ENCODE peak calls at places on chromosome 9, in eight cellular contexts. One of them, this sample, is unnamed.

GRCh38 chr9:116153765-116154333 is at the start of gene PAPPA:
- DNase-seq in HTR-8/SVneo: no peak
- DNase-seq in GM18507: no peak
- DNase-seq in T-cell: no peak
- DNase-seq in IMR-90: no peak
- DNase-seq in left ventricle myocardium inferior: peak
- DNase-seq in CD8-positive, alpha-beta memory T cell: no peak
- DNase-seq in activated CD8-positive, alpha-beta T cell treated with anti-CD3 and anti-CD28 coated beads for 36 hours: no peak
- DNase-seq in this sample: no peak

GRCh38 chr9:34547960-34548603 is 25.3 kb upstream of the ENHO start:
- DNase-seq in left ventricle myocardium inferior: peak
- DNase-seq in HTR-8/SVneo: peak
- DNase-seq in T-cell: no peak
- DNase-seq in GM18507: no peak
- DNase-seq in IMR-90: peak
- DNase-seq in activated CD8-positive, alpha-beta T cell treated with anti-CD3 and anti-CD28 coated beads for 36 hours: peak
- DNase-seq in CD8-positive, alpha-beta memory T cell: no peak
- DNase-seq in this sample: no peak

GRCh38 chr9:34519321-34520020 is 3.3 kb downstream of the ENHO start:
- DNase-seq in GM18507: no peak
- DNase-seq in left ventricle myocardium inferior: no peak
- DNase-seq in IMR-90: no peak
- DNase-seq in T-cell: no peak
- DNase-seq in activated CD8-positive, alpha-beta T cell treated with anti-CD3 and anti-CD28 coated beads for 36 hours: no peak
- DNase-seq in HTR-8/SVneo: no peak
- DNase-seq in CD8-positive, alpha-beta memory T cell: no peak
- DNase-seq in this sample: no peak

GRCh38 chr9:272251-273213 is 57.9 kb downstream of the DOCK8 start:
- DNase-seq in activated CD8-positive, alpha-beta T cell treated with anti-CD3 and anti-CD28 coated beads for 36 hours: peak
- DNase-seq in left ventricle myocardium inferior: no peak
- DNase-seq in HTR-8/SVneo: no peak
- DNase-seq in IMR-90: no peak
- DNase-seq in T-cell: peak
- DNase-seq in CD8-positive, alpha-beta memory T cell: peak
- DNase-seq in GM18507: peak
- DNase-seq in this sample: peak

GRCh38 chr9:22446589-22446949 is at the start of gene DMRTA1:
- DNase-seq in left ventricle myocardium inferior: peak
- DNase-seq in GM18507: no peak
- DNase-seq in HTR-8/SVneo: peak
- DNase-seq in activated CD8-positive, alpha-beta T cell treated with anti-CD3 and anti-CD28 coated beads for 36 hours: peak
- DNase-seq in CD8-positive, alpha-beta memory T cell: no peak
- DNase-seq in T-cell: no peak
- DNase-seq in IMR-90: peak
- DNase-seq in this sample: no peak

GRCh38 chr9:38301376-38302106 is 91.0 kb upstream of the ALDH1B1 start:
- DNase-seq in IMR-90: no peak
- DNase-seq in GM18507: no peak
- DNase-seq in CD8-positive, alpha-beta memory T cell: no peak
- DNase-seq in HTR-8/SVneo: no peak
- DNase-seq in T-cell: no peak
- DNase-seq in left ventricle myocardium inferior: no peak
- DNase-seq in activated CD8-positive, alpha-beta T cell treated with anti-CD3 and anti-CD28 coated beads for 36 hours: no peak
- DNase-seq in this sample: no peak

GRCh38 chr9:131562032-131562959 is 17.0 kb downstream of the PRRT1B start:
- DNase-seq in IMR-90: peak
- DNase-seq in CD8-positive, alpha-beta memory T cell: no peak
- DNase-seq in HTR-8/SVneo: peak
- DNase-seq in activated CD8-positive, alpha-beta T cell treated with anti-CD3 and anti-CD28 coated beads for 36 hours: no peak
- DNase-seq in T-cell: no peak
- DNase-seq in GM18507: no peak
- DNase-seq in left ventricle myocardium inferior: no peak
- DNase-seq in this sample: no peak

GRCh38 chr9:134494273-134494815 is 147.3 kb upstream of the COL5A1 start:
- DNase-seq in T-cell: no peak
- DNase-seq in CD8-positive, alpha-beta memory T cell: no peak
- DNase-seq in IMR-90: no peak
- DNase-seq in left ventricle myocardium inferior: no peak
- DNase-seq in activated CD8-positive, alpha-beta T cell treated with anti-CD3 and anti-CD28 coated beads for 36 hours: no peak
- DNase-seq in HTR-8/SVneo: no peak
- DNase-seq in GM18507: no peak
- DNase-seq in this sample: no peak

GRCh38 chr9:136566899-136567298 is 21.1 kb upstream of the NOTCH1 start:
- DNase-seq in HTR-8/SVneo: no peak
- DNase-seq in T-cell: no peak
- DNase-seq in left ventricle myocardium inferior: peak
- DNase-seq in GM18507: no peak
- DNase-seq in CD8-positive, alpha-beta memory T cell: no peak
- DNase-seq in IMR-90: no peak
- DNase-seq in activated CD8-positive, alpha-beta T cell treated with anti-CD3 and anti-CD28 coated beads for 36 hours: no peak
- DNase-seq in this sample: no peak

GRCh38 chr9:127921592-127922120 is 4.8 kb upstream of the ST6GALNAC4 start:
- DNase-seq in GM18507: peak
- DNase-seq in activated CD8-positive, alpha-beta T cell treated with anti-CD3 and anti-CD28 coated beads for 36 hours: peak
- DNase-seq in HTR-8/SVneo: peak
- DNase-seq in T-cell: peak
- DNase-seq in CD8-positive, alpha-beta memory T cell: peak
- DNase-seq in left ventricle myocardium inferior: peak
- DNase-seq in IMR-90: no peak
- DNase-seq in this sample: peak

GRCh38 chr9:98442114-98442513 is 186.7 kb upstream of the TBC1D2 start:
- DNase-seq in activated CD8-positive, alpha-beta T cell treated with anti-CD3 and anti-CD28 coated beads for 36 hours: no peak
- DNase-seq in HTR-8/SVneo: no peak
- DNase-seq in IMR-90: no peak
- DNase-seq in GM18507: no peak
- DNase-seq in left ventricle myocardium inferior: no peak
- DNase-seq in T-cell: no peak
- DNase-seq in CD8-positive, alpha-beta memory T cell: no peak
- DNase-seq in this sample: no peak

GRCh38 chr9:93119953-93120845 is 13.9 kb downstream of the NINJ1 start:
- DNase-seq in IMR-90: peak
- DNase-seq in left ventricle myocardium inferior: peak
- DNase-seq in GM18507: peak
- DNase-seq in CD8-positive, alpha-beta memory T cell: peak
- DNase-seq in T-cell: peak
- DNase-seq in activated CD8-positive, alpha-beta T cell treated with anti-CD3 and anti-CD28 coated beads for 36 hours: peak
- DNase-seq in HTR-8/SVneo: peak
- DNase-seq in this sample: peak

GRCh38 chr9:14616188-14616982 is 76.8 kb downstream of the ZDHHC21 start:
- DNase-seq in HTR-8/SVneo: peak
- DNase-seq in CD8-positive, alpha-beta memory T cell: peak
- DNase-seq in GM18507: no peak
- DNase-seq in T-cell: no peak
- DNase-seq in IMR-90: peak
- DNase-seq in activated CD8-positive, alpha-beta T cell treated with anti-CD3 and anti-CD28 coated beads for 36 hours: no peak
- DNase-seq in left ventricle myocardium inferior: no peak
- DNase-seq in this sample: no peak

GRCh38 chr9:2066312-2067273 is 51.4 kb downstream of the SMARCA2 start:
- DNase-seq in GM18507: no peak
- DNase-seq in T-cell: peak
- DNase-seq in left ventricle myocardium inferior: no peak
- DNase-seq in HTR-8/SVneo: no peak
- DNase-seq in CD8-positive, alpha-beta memory T cell: peak
- DNase-seq in activated CD8-positive, alpha-beta T cell treated with anti-CD3 and anti-CD28 coated beads for 36 hours: no peak
- DNase-seq in IMR-90: peak
- DNase-seq in this sample: no peak

GRCh38 chr9:68711281-68711680 is 6.2 kb downstream of the PIP5K1B start:
- DNase-seq in IMR-90: no peak
- DNase-seq in HTR-8/SVneo: no peak
- DNase-seq in GM18507: no peak
- DNase-seq in T-cell: no peak
- DNase-seq in activated CD8-positive, alpha-beta T cell treated with anti-CD3 and anti-CD28 coated beads for 36 hours: no peak
- DNase-seq in left ventricle myocardium inferior: no peak
- DNase-seq in CD8-positive, alpha-beta memory T cell: no peak
- DNase-seq in this sample: no peak

GRCh38 chr9:108057421-108058136 is 568.0 kb upstream of the KLF4 start:
- DNase-seq in GM18507: no peak
- DNase-seq in CD8-positive, alpha-beta memory T cell: no peak
- DNase-seq in HTR-8/SVneo: peak
- DNase-seq in left ventricle myocardium inferior: no peak
- DNase-seq in IMR-90: peak
- DNase-seq in T-cell: no peak
- DNase-seq in activated CD8-positive, alpha-beta T cell treated with anti-CD3 and anti-CD28 coated beads for 36 hours: no peak
- DNase-seq in this sample: no peak

GRCh38 chr9:25724424-25724823 is 46.2 kb upstream of the TUSC1 start:
- DNase-seq in GM18507: no peak
- DNase-seq in HTR-8/SVneo: peak
- DNase-seq in IMR-90: peak
- DNase-seq in left ventricle myocardium inferior: no peak
- DNase-seq in activated CD8-positive, alpha-beta T cell treated with anti-CD3 and anti-CD28 coated beads for 36 hours: no peak
- DNase-seq in CD8-positive, alpha-beta memory T cell: no peak
- DNase-seq in T-cell: no peak
- DNase-seq in this sample: no peak

GRCh38 chr9:124272118-124272517 is 14.4 kb downstream of the NEK6 start:
- DNase-seq in HTR-8/SVneo: no peak
- DNase-seq in CD8-positive, alpha-beta memory T cell: no peak
- DNase-seq in GM18507: no peak
- DNase-seq in activated CD8-positive, alpha-beta T cell treated with anti-CD3 and anti-CD28 coated beads for 36 hours: no peak
- DNase-seq in IMR-90: no peak
- DNase-seq in left ventricle myocardium inferior: no peak
- DNase-seq in T-cell: no peak
- DNase-seq in this sample: no peak

GRCh38 chr9:124849801-124850200 is 3.5 kb upstream of the WDR38 start:
- DNase-seq in T-cell: no peak
- DNase-seq in left ventricle myocardium inferior: no peak
- DNase-seq in CD8-positive, alpha-beta memory T cell: no peak
- DNase-seq in IMR-90: peak
- DNase-seq in HTR-8/SVneo: no peak
- DNase-seq in GM18507: no peak
- DNase-seq in activated CD8-positive, alpha-beta T cell treated with anti-CD3 and anti-CD28 coated beads for 36 hours: no peak
- DNase-seq in this sample: no peak

GRCh38 chr9:137590469-137591383 is at the start of gene ZMYND19:
- DNase-seq in GM18507: peak
- DNase-seq in IMR-90: peak
- DNase-seq in HTR-8/SVneo: peak
- DNase-seq in left ventricle myocardium inferior: peak
- DNase-seq in T-cell: peak
- DNase-seq in CD8-positive, alpha-beta memory T cell: peak
- DNase-seq in activated CD8-positive, alpha-beta T cell treated with anti-CD3 and anti-CD28 coated beads for 36 hours: peak
- DNase-seq in this sample: peak

GRCh38 chr9:78666818-78667429 is 370.0 kb downstream of the PSAT1 start:
- DNase-seq in IMR-90: peak
- DNase-seq in GM18507: no peak
- DNase-seq in CD8-positive, alpha-beta memory T cell: no peak
- DNase-seq in T-cell: no peak
- DNase-seq in activated CD8-positive, alpha-beta T cell treated with anti-CD3 and anti-CD28 coated beads for 36 hours: no peak
- DNase-seq in left ventricle myocardium inferior: no peak
- DNase-seq in HTR-8/SVneo: no peak
- DNase-seq in this sample: no peak

GRCh38 chr9:122904466-122904822 is 715 bp downstream of the RC3H2 start:
- DNase-seq in left ventricle myocardium inferior: no peak
- DNase-seq in T-cell: peak
- DNase-seq in IMR-90: peak
- DNase-seq in CD8-positive, alpha-beta memory T cell: peak
- DNase-seq in GM18507: no peak
- DNase-seq in HTR-8/SVneo: peak
- DNase-seq in activated CD8-positive, alpha-beta T cell treated with anti-CD3 and anti-CD28 coated beads for 36 hours: peak
- DNase-seq in this sample: no peak

GRCh38 chr9:91710148-91710547 is 239.9 kb downstream of the ROR2 start:
- DNase-seq in HTR-8/SVneo: no peak
- DNase-seq in CD8-positive, alpha-beta memory T cell: no peak
- DNase-seq in activated CD8-positive, alpha-beta T cell treated with anti-CD3 and anti-CD28 coated beads for 36 hours: no peak
- DNase-seq in IMR-90: no peak
- DNase-seq in T-cell: no peak
- DNase-seq in GM18507: no peak
- DNase-seq in left ventricle myocardium inferior: no peak
- DNase-seq in this sample: no peak

GRCh38 chr9:83280259-83280658 is 217.3 kb upstream of the RASEF start:
- DNase-seq in HTR-8/SVneo: no peak
- DNase-seq in GM18507: no peak
- DNase-seq in T-cell: no peak
- DNase-seq in CD8-positive, alpha-beta memory T cell: no peak
- DNase-seq in left ventricle myocardium inferior: no peak
- DNase-seq in activated CD8-positive, alpha-beta T cell treated with anti-CD3 and anti-CD28 coated beads for 36 hours: no peak
- DNase-seq in IMR-90: no peak
- DNase-seq in this sample: no peak

GRCh38 chr9:90188656-90189055 is 454.0 kb downstream of the DIRAS2 start:
- DNase-seq in activated CD8-positive, alpha-beta T cell treated with anti-CD3 and anti-CD28 coated beads for 36 hours: no peak
- DNase-seq in CD8-positive, alpha-beta memory T cell: no peak
- DNase-seq in IMR-90: no peak
- DNase-seq in GM18507: no peak
- DNase-seq in HTR-8/SVneo: no peak
- DNase-seq in left ventricle myocardium inferior: no peak
- DNase-seq in T-cell: no peak
- DNase-seq in this sample: no peak

GRCh38 chr9:132588098-132588497 is 5.7 kb downstream of the BARHL1 start:
- DNase-seq in GM18507: no peak
- DNase-seq in left ventricle myocardium inferior: no peak
- DNase-seq in HTR-8/SVneo: no peak
- DNase-seq in activated CD8-positive, alpha-beta T cell treated with anti-CD3 and anti-CD28 coated beads for 36 hours: no peak
- DNase-seq in T-cell: no peak
- DNase-seq in CD8-positive, alpha-beta memory T cell: no peak
- DNase-seq in IMR-90: no peak
- DNase-seq in this sample: no peak

GRCh38 chr9:107948601-107949000 is 459.0 kb upstream of the KLF4 start:
- DNase-seq in activated CD8-positive, alpha-beta T cell treated with anti-CD3 and anti-CD28 coated beads for 36 hours: no peak
- DNase-seq in GM18507: no peak
- DNase-seq in left ventricle myocardium inferior: no peak
- DNase-seq in HTR-8/SVneo: no peak
- DNase-seq in IMR-90: no peak
- DNase-seq in CD8-positive, alpha-beta memory T cell: no peak
- DNase-seq in T-cell: no peak
- DNase-seq in this sample: no peak

GRCh38 chr9:37880916-37881479 is 22.9 kb downstream of the SLC25A51 start:
- DNase-seq in IMR-90: peak
- DNase-seq in HTR-8/SVneo: no peak
- DNase-seq in left ventricle myocardium inferior: no peak
- DNase-seq in T-cell: no peak
- DNase-seq in CD8-positive, alpha-beta memory T cell: no peak
- DNase-seq in activated CD8-positive, alpha-beta T cell treated with anti-CD3 and anti-CD28 coated beads for 36 hours: no peak
- DNase-seq in GM18507: no peak
- DNase-seq in this sample: no peak

GRCh38 chr9:2017459-2018161 is 2.5 kb downstream of the SMARCA2 start:
- DNase-seq in CD8-positive, alpha-beta memory T cell: peak
- DNase-seq in GM18507: no peak
- DNase-seq in left ventricle myocardium inferior: peak
- DNase-seq in IMR-90: peak
- DNase-seq in HTR-8/SVneo: peak
- DNase-seq in T-cell: peak
- DNase-seq in activated CD8-positive, alpha-beta T cell treated with anti-CD3 and anti-CD28 coated beads for 36 hours: peak
- DNase-seq in this sample: peak

GRCh38 chr9:114016629-114017423 is 61.3 kb downstream of the AMBP start:
- DNase-seq in IMR-90: no peak
- DNase-seq in GM18507: no peak
- DNase-seq in HTR-8/SVneo: no peak
- DNase-seq in activated CD8-positive, alpha-beta T cell treated with anti-CD3 and anti-CD28 coated beads for 36 hours: no peak
- DNase-seq in CD8-positive, alpha-beta memory T cell: no peak
- DNase-seq in T-cell: no peak
- DNase-seq in left ventricle myocardium inferior: no peak
- DNase-seq in this sample: no peak

GRCh38 chr9:100498592-100498991 is 25.6 kb downstream of the TMEFF1 start:
- DNase-seq in HTR-8/SVneo: no peak
- DNase-seq in T-cell: no peak
- DNase-seq in activated CD8-positive, alpha-beta T cell treated with anti-CD3 and anti-CD28 coated beads for 36 hours: no peak
- DNase-seq in left ventricle myocardium inferior: no peak
- DNase-seq in IMR-90: peak
- DNase-seq in GM18507: no peak
- DNase-seq in CD8-positive, alpha-beta memory T cell: no peak
- DNase-seq in this sample: no peak

GRCh38 chr9:88722753-88723152 is 187.8 kb downstream of the NXNL2 start:
- DNase-seq in left ventricle myocardium inferior: no peak
- DNase-seq in activated CD8-positive, alpha-beta T cell treated with anti-CD3 and anti-CD28 coated beads for 36 hours: no peak
- DNase-seq in CD8-positive, alpha-beta memory T cell: no peak
- DNase-seq in IMR-90: peak
- DNase-seq in HTR-8/SVneo: peak
- DNase-seq in GM18507: no peak
- DNase-seq in T-cell: no peak
- DNase-seq in this sample: no peak

GRCh38 chr9:93120846-93121315 is 13.2 kb downstream of the NINJ1 start:
- DNase-seq in left ventricle myocardium inferior: peak
- DNase-seq in IMR-90: no peak
- DNase-seq in HTR-8/SVneo: no peak
- DNase-seq in GM18507: no peak
- DNase-seq in T-cell: no peak
- DNase-seq in activated CD8-positive, alpha-beta T cell treated with anti-CD3 and anti-CD28 coated beads for 36 hours: peak
- DNase-seq in CD8-positive, alpha-beta memory T cell: no peak
- DNase-seq in this sample: no peak

GRCh38 chr9:81822263-81822865 is 105.9 kb upstream of the SPATA31D4 start:
- DNase-seq in HTR-8/SVneo: no peak
- DNase-seq in IMR-90: no peak
- DNase-seq in T-cell: no peak
- DNase-seq in activated CD8-positive, alpha-beta T cell treated with anti-CD3 and anti-CD28 coated beads for 36 hours: no peak
- DNase-seq in CD8-positive, alpha-beta memory T cell: no peak
- DNase-seq in left ventricle myocardium inferior: no peak
- DNase-seq in GM18507: no peak
- DNase-seq in this sample: no peak